ENCODE peak calls at places on chromosome 4, in seven cellular contexts. Q is IMR-90, V is uterus, M is GM13977, G is GM12865, O is progenitor cell of endocrine pancreas, F is neural progenitor cell. C is an unnamed sample.

GRCh38 chr4:8123389-8123788 is 35.2 kb downstream of the ABLIM2 start:
- DNase-seq in O (no peak), F (peak), Q (no peak), V (no peak), M (no peak), G (no peak), C (no peak)

GRCh38 chr4:73631565-73632226 is 11.5 kb upstream of the RASSF6 start:
- DNase-seq in M (no peak), G (no peak), F (no peak), Q (no peak), O (no peak), V (no peak), C (no peak)

GRCh38 chr4:85823295-85823694 is 348.3 kb downstream of the ARHGAP24 start:
- DNase-seq in Q (peak), F (no peak), M (no peak), G (no peak), V (no peak), O (no peak), C (no peak)

GRCh38 chr4:155675709-155676429 is 9.2 kb downstream of the GUCY1A1 start:
- DNase-seq in O (no peak), Q (no peak), F (peak), V (peak), M (no peak), G (peak), C (no peak)

GRCh38 chr4:48025005-48025404 is 8.4 kb downstream of the NIPAL1 start:
- DNase-seq in M (no peak), F (no peak), O (no peak), G (no peak), V (no peak), Q (peak), C (no peak)

GRCh38 chr4:158722291-158722916 is 792 bp downstream of the PPID start:
- DNase-seq in V (no peak), Q (peak), G (peak), M (no peak), F (peak), O (no peak), C (no peak)

GRCh38 chr4:19566041-19566440 is 685.7 kb upstream of the SLIT2 start:
- DNase-seq in Q (no peak), V (no peak), G (no peak), M (no peak), O (no peak), F (no peak), C (no peak)

GRCh38 chr4:106021737-106022410 is 126.6 kb downstream of the NPNT start:
- DNase-seq in Q (no peak), O (no peak), G (no peak), F (no peak), V (no peak), M (no peak), C (no peak)

GRCh38 chr4:80340036-80340435 is 4.5 kb downstream of the CFAP299 start:
- DNase-seq in M (no peak), O (no peak), G (no peak), Q (peak), F (no peak), V (no peak), C (no peak)

GRCh38 chr4:57462843-57463242 is 352.7 kb upstream of the IGFBP7 start:
- DNase-seq in Q (no peak), G (no peak), O (no peak), V (no peak), F (peak), M (no peak), C (no peak)

GRCh38 chr4:172895699-172896098 is 272.9 kb upstream of the GALNT7 start:
- DNase-seq in F (no peak), O (no peak), G (no peak), Q (no peak), V (no peak), M (no peak), C (no peak)

GRCh38 chr4:172887959-172888358 is 280.7 kb upstream of the GALNT7 start:
- DNase-seq in F (no peak), V (no peak), O (no peak), G (no peak), M (no peak), Q (no peak), C (no peak)

GRCh38 chr4:172897046-172897445 is 271.6 kb upstream of the GALNT7 start:
- DNase-seq in M (no peak), F (no peak), G (no peak), V (no peak), Q (no peak), O (no peak), C (no peak)

GRCh38 chr4:172892300-172892699 is 276.3 kb upstream of the GALNT7 start:
- DNase-seq in O (no peak), F (peak), M (no peak), V (no peak), G (peak), Q (peak), C (no peak)
- TF ChIP-seq CTCF in O (peak), F (peak), M (peak), V (no peak), G (peak), Q (peak), C (no peak)

GRCh38 chr4:101599620-101600019 is 190.9 kb upstream of the BANK1 start:
- DNase-seq in F (no peak), G (no peak), V (no peak), M (no peak), O (no peak), Q (peak), C (no peak)

GRCh38 chr4:101600287-101600686 is 190.2 kb upstream of the BANK1 start:
- DNase-seq in M (no peak), V (no peak), F (no peak), G (no peak), O (no peak), Q (no peak), C (no peak)

GRCh38 chr4:101596786-101597185 is 193.7 kb upstream of the BANK1 start:
- DNase-seq in V (no peak), Q (no peak), F (no peak), G (peak), M (peak), O (no peak), C (no peak)

GRCh38 chr4:101594588-101594987 is 195.9 kb upstream of the BANK1 start:
- DNase-seq in M (no peak), G (no peak), O (no peak), Q (no peak), F (no peak), V (no peak), C (no peak)

DNA sequence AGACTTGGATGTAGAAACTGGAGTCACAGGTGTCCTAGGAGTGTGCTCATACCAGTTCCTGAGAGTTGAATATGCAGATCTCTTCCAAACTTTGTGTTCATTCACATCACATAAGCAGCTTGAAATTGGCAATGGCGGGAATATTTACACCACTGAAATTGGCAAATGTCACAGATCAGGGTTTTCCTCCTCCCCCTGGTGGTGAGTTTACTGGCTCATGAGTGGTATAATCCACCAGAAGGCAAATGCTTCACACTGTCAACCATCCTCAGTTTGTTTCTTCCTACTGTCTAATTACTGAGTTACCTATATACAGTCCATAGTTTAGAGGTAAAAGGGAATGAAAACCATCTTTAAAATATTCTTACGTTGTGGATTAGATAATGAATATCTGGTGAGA is 193.3 kb upstream of the BANK1 start:
- DNase-seq in V (no peak), O (no peak), M (peak), F (no peak), G (peak), Q (no peak), C (no peak)
- TF ChIP-seq CTCF in V (no peak), O (no peak), M (peak), F (peak), G (peak), Q (peak), C (no peak)

GRCh38 chr4:113511944-113512343 is 249.6 kb downstream of the CAMK2D start:
- DNase-seq in F (no peak), O (no peak), Q (no peak), M (no peak), V (no peak), G (no peak), C (no peak)

GRCh38 chr4:113513376-113513775 is 248.2 kb downstream of the CAMK2D start:
- DNase-seq in Q (no peak), G (no peak), M (no peak), V (no peak), F (no peak), O (no peak), C (no peak)

GRCh38 chr4:113509851-113510250 is 251.7 kb downstream of the CAMK2D start:
- DNase-seq in F (no peak), M (no peak), G (no peak), O (no peak), Q (no peak), V (no peak), C (no peak)

GRCh38 chr4:113512880-113513279 is 248.7 kb downstream of the CAMK2D start:
- DNase-seq in G (no peak), Q (no peak), F (no peak), M (no peak), V (no peak), O (no peak), C (no peak)
- TF ChIP-seq CTCF in G (no peak), Q (no peak), F (no peak), M (no peak), V (no peak), O (no peak), C (no peak)

DNA sequence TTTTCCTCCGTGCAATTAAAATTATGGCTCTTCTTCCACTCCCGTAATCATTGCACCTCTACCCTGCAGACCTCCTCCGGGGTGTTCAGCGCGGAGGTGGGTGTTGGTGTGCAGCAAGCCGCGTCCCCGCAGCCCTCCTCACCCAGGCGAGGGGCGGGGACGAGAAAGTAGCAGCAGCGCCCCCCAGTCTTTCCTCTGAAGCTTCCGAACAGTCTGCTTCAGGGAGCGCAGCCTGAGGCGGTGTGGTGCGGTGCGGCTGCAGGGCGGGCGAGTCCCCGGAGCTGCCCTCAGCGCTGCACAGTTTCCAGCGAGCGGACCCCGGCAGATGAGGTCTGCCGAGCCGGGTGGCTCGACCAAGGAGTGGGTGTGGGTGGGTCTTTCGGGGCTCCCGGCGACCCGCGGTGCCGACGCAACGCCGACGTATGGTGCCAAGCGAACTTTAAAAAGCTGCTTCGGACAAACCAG is at the start of gene FRAS1:
- DNase-seq in M (peak), Q (no peak), V (peak), O (peak), F (peak), G (no peak), C (no peak)
- TF ChIP-seq CTCF in M (no peak), Q (no peak), V (no peak), O (peak), F (peak), G (no peak), C (no peak)

DNA sequence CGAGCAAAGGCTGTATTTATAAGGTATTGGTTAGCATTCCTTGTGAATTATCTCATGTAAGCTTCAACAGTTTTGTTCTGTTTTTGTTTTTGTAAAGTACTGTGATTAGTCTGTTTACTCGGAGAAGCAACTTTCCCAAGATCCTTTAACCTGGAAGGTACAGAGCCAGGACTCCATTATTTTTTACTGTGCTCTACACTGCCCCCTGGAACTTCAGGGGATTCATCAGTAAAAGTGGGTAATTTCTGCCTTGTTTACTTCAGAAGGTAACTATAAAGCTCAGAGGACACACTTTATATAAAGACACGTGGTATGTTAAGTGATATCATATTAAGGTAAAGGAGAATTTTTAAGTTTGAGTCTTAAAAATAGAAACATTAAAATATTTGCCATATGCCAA is 124.9 kb downstream of the IQCM start:
- DNase-seq in O (no peak), Q (no peak), M (no peak), F (no peak), G (no peak), V (no peak), C (no peak)
- TF ChIP-seq CTCF in O (peak), Q (no peak), M (no peak), F (peak), G (no peak), V (no peak), C (no peak)

GRCh38 chr4:163816494-163816893 is 322.0 kb downstream of the TMA16 start:
- DNase-seq in V (no peak), Q (no peak), M (no peak), F (peak), O (no peak), G (peak), C (no peak)
- TF ChIP-seq CTCF in V (no peak), Q (no peak), M (no peak), F (peak), O (no peak), G (no peak), C (no peak)

GRCh38 chr4:120771907-120772306 is 150.6 kb downstream of the PRDM5 start:
- DNase-seq in V (no peak), O (no peak), M (no peak), Q (no peak), F (no peak), G (no peak), C (no peak)
- TF ChIP-seq CTCF in V (no peak), O (no peak), M (no peak), Q (no peak), F (peak), G (peak), C (no peak)